ENCODE peak calls at places on chromosomes 12 and 14, in four cellular contexts. W is HT-29; D is stimulated activated CD8-positive, alpha-beta memory T cell treated with anti-CD3 and anti-CD28 coated beads, Interleukin-4, amount 100 ng/mL, for 1 hour; Y is PC-3. F is an unnamed sample.

GRCh38 chr14:75184447-75184846 is 8.0 kb upstream of the TMED10 start:
- DNase-seq in W (no peak), D (no peak), Y (peak), F (no peak)

GRCh38 chr14:36241183-36241582 is 64.7 kb upstream of the PTCSC3 start:
- DNase-seq in W (no peak), D (no peak), Y (peak), F (no peak)

GRCh38 chr12:23630524-23630923 is 318.9 kb downstream of the SOX5 start:
- DNase-seq in W (no peak), D (no peak), Y (no peak), F (no peak)

GRCh38 chr14:99357151-99357550 is 85.2 kb upstream of the BCL11B start:
- DNase-seq in W (no peak), D (no peak), Y (no peak), F (no peak)

GRCh38 chr14:74545386-74545785 is 51.8 kb downstream of the ISCA2 start:
- DNase-seq in W (no peak), D (no peak), Y (no peak), F (no peak)

GRCh38 chr14:37413050-37413449 is 182.0 kb downstream of the FOXA1 start:
- DNase-seq in W (no peak), D (no peak), Y (no peak), F (no peak)

GRCh38 chr12:29082522-29082921 is 66.6 kb upstream of the FAR2 start:
- DNase-seq in W (no peak), D (no peak), Y (no peak), F (no peak)

GRCh38 chr14:68520637-68521556 is 272.0 kb downstream of the ZFP36L1 start:
- DNase-seq in W (peak), D (no peak), Y (peak), F (no peak)

F was measured in cortex of kidney.